ENCODE peak calls at places on chromosomes 12 and 14, in five cellular contexts. One of them, this sample, is unnamed.
A peak's percentile ranks its signal among the peaks of the same experiment; 100 is the strongest.

GRCh38 chr14:38721822-38722431 is 381.1 kb downstream of the SEC23A start:
- DNase-seq in hypothalamus: no peak
- DNase-seq in GM23338: peak; percentile 87
- DNase-seq in germinal center: peak; percentile 22
- DNase-seq in suprapubic skin: no peak
- DNase-seq in this sample: no peak

GRCh38 chr14:98112211-98112780 is 1159.7 kb downstream of the BCL11B start:
- DNase-seq in hypothalamus: no peak
- DNase-seq in suprapubic skin: no peak
- DNase-seq in germinal center: no peak
- DNase-seq in GM23338: no peak
- DNase-seq in this sample: no peak

GRCh38 chr12:110355080-110355479 is 48.4 kb downstream of the ANAPC7 start:
- DNase-seq in hypothalamus: no peak
- DNase-seq in suprapubic skin: no peak
- DNase-seq in germinal center: peak; percentile 69
- DNase-seq in GM23338: peak; percentile 87
- DNase-seq in this sample: no peak

GRCh38 chr14:30763891-30764290 is 110.5 kb upstream of the COCH start:
- DNase-seq in suprapubic skin: no peak
- DNase-seq in germinal center: no peak
- DNase-seq in hypothalamus: no peak
- DNase-seq in GM23338: no peak
- DNase-seq in this sample: no peak

GRCh38 chr14:86533834-86534233 is 1003.9 kb downstream of the FLRT2 start:
- DNase-seq in GM23338: no peak
- DNase-seq in germinal center: no peak
- DNase-seq in hypothalamus: no peak
- DNase-seq in suprapubic skin: no peak
- DNase-seq in this sample: no peak

GRCh38 chr14:34297786-34298520 is 164.1 kb downstream of the SPTSSA start:
- DNase-seq in GM23338: no peak
- DNase-seq in germinal center: no peak
- DNase-seq in hypothalamus: no peak
- DNase-seq in suprapubic skin: no peak
- DNase-seq in this sample: no peak

GRCh38 chr12:57190037-57190436 is 26.6 kb upstream of the NXPH4 start:
- DNase-seq in hypothalamus: no peak
- DNase-seq in GM23338: no peak
- DNase-seq in germinal center: no peak
- DNase-seq in suprapubic skin: no peak
- DNase-seq in this sample: no peak

GRCh38 chr12:60176891-60177290 is 581.1 kb downstream of the SLC16A7 start:
- DNase-seq in suprapubic skin: no peak
- DNase-seq in GM23338: no peak
- DNase-seq in germinal center: no peak
- DNase-seq in hypothalamus: no peak
- DNase-seq in this sample: no peak

GRCh38 chr12:122449317-122449716 is 26.8 kb upstream of the CLIP1 start:
- DNase-seq in hypothalamus: no peak
- DNase-seq in suprapubic skin: no peak
- DNase-seq in germinal center: no peak
- DNase-seq in GM23338: no peak
- DNase-seq in this sample: no peak

This sample was measured in coronary artery.